ENCODE peak calls at places on chromosomes 6 and 20, in five cellular contexts. One of them, this sample, is unnamed.

GRCh38 chr6:32637883-32638282 is 677 bp downstream of the HLA-DQA1 start:
- DNase-seq in OCI-LY7: no peak
- DNase-seq in heart right ventricle: no peak
- DNase-seq in hepatocyte: no peak
- DNase-seq in upper lobe of right lung: no peak
- DNase-seq in this sample: no peak

GRCh38 chr20:3755814-3756480 is 11.6 kb downstream of the ADISSP start:
- DNase-seq in OCI-LY7: no peak
- DNase-seq in heart right ventricle: no peak
- DNase-seq in hepatocyte: no peak
- DNase-seq in upper lobe of right lung: no peak
- DNase-seq in this sample: no peak

GRCh38 chr6:147170269-147170668 is 33.9 kb upstream of the STXBP5 start:
- DNase-seq in OCI-LY7: no peak
- DNase-seq in heart right ventricle: no peak
- DNase-seq in hepatocyte: no peak
- DNase-seq in upper lobe of right lung: no peak
- DNase-seq in this sample: no peak

GRCh38 chr20:46665602-46666001 is 14.3 kb upstream of the SLC13A3 start:
- DNase-seq in OCI-LY7: no peak
- DNase-seq in heart right ventricle: no peak
- DNase-seq in hepatocyte: no peak
- DNase-seq in upper lobe of right lung: no peak
- DNase-seq in this sample: no peak

GRCh38 chr6:148431413-148431812 is 88.8 kb downstream of the SASH1 start:
- DNase-seq in OCI-LY7: no peak
- DNase-seq in heart right ventricle: no peak
- DNase-seq in hepatocyte: no peak
- DNase-seq in upper lobe of right lung: no peak
- DNase-seq in this sample: no peak

GRCh38 chr6:36597775-36598174 is 3.6 kb downstream of the SRSF3 start:
- DNase-seq in OCI-LY7: no peak
- DNase-seq in heart right ventricle: no peak
- DNase-seq in hepatocyte: no peak
- DNase-seq in upper lobe of right lung: peak; percentile 19
- DNase-seq in this sample: no peak

GRCh38 chr6:43013020-43013842 is 515 bp downstream of the MEA1 start:
- DNase-seq in OCI-LY7: peak; percentile 29
- DNase-seq in heart right ventricle: no peak
- DNase-seq in hepatocyte: no peak
- DNase-seq in upper lobe of right lung: no peak
- DNase-seq in this sample: no peak

GRCh38 chr20:9359561-9360308 is 154.7 kb upstream of the LAMP5 start:
- DNase-seq in OCI-LY7: peak; percentile 1
- DNase-seq in heart right ventricle: peak; percentile 62
- DNase-seq in hepatocyte: peak; percentile 71
- DNase-seq in upper lobe of right lung: no peak
- DNase-seq in this sample: no peak

GRCh38 chr20:63860325-63861051 is 810 bp upstream of the ABHD16B start:
- DNase-seq in OCI-LY7: no peak
- DNase-seq in heart right ventricle: no peak
- DNase-seq in hepatocyte: no peak
- DNase-seq in upper lobe of right lung: no peak
- DNase-seq in this sample: peak; percentile 71

GRCh38 chr6:36956111-36956820 is 1.7 kb downstream of the PI16 start:
- DNase-seq in OCI-LY7: no peak
- DNase-seq in heart right ventricle: no peak
- DNase-seq in hepatocyte: no peak
- DNase-seq in upper lobe of right lung: peak; percentile 40
- DNase-seq in this sample: no peak

GRCh38 chr6:87251725-87252124 is 70.7 kb upstream of the SMIM8 start:
- DNase-seq in OCI-LY7: no peak
- DNase-seq in heart right ventricle: no peak
- DNase-seq in hepatocyte: no peak
- DNase-seq in upper lobe of right lung: no peak
- DNase-seq in this sample: no peak

GRCh38 chr6:134739299-134740090 is 210.4 kb downstream of the ALDH8A1 start:
- DNase-seq in OCI-LY7: no peak
- DNase-seq in heart right ventricle: no peak
- DNase-seq in hepatocyte: no peak
- DNase-seq in upper lobe of right lung: no peak
- DNase-seq in this sample: no peak

GRCh38 chr6:40347571-40348011 is 239.6 kb downstream of the LRFN2 start:
- DNase-seq in OCI-LY7: no peak
- DNase-seq in heart right ventricle: no peak
- DNase-seq in hepatocyte: no peak
- DNase-seq in upper lobe of right lung: no peak
- DNase-seq in this sample: no peak

GRCh38 chr6:169852504-169853195 is 101.2 kb downstream of the ERMARD start:
- DNase-seq in OCI-LY7: no peak
- DNase-seq in heart right ventricle: no peak
- DNase-seq in hepatocyte: no peak
- DNase-seq in upper lobe of right lung: no peak
- DNase-seq in this sample: no peak

GRCh38 chr20:57260959-57261357 is 5.5 kb downstream of the BMP7 start:
- DNase-seq in OCI-LY7: no peak
- DNase-seq in heart right ventricle: no peak
- DNase-seq in hepatocyte: no peak
- DNase-seq in upper lobe of right lung: no peak
- DNase-seq in this sample: no peak

GRCh38 chr6:147279423-147279822 is 75.2 kb downstream of the STXBP5 start:
- DNase-seq in OCI-LY7: no peak
- DNase-seq in heart right ventricle: no peak
- DNase-seq in hepatocyte: no peak
- DNase-seq in upper lobe of right lung: no peak
- DNase-seq in this sample: no peak

GRCh38 chr20:3818155-3819151 is 1.9 kb upstream of the AP5S1 start:
- DNase-seq in OCI-LY7: peak; percentile 79
- DNase-seq in heart right ventricle: peak; percentile 78
- DNase-seq in hepatocyte: peak; percentile 87
- DNase-seq in upper lobe of right lung: no peak
- DNase-seq in this sample: peak; percentile 72

GRCh38 chr6:157314705-157315321 is 8.5 kb downstream of the TMEM242 start:
- DNase-seq in OCI-LY7: peak; percentile 81
- DNase-seq in heart right ventricle: no peak
- DNase-seq in hepatocyte: peak; percentile 73
- DNase-seq in upper lobe of right lung: no peak
- DNase-seq in this sample: no peak

GRCh38 chr6:85579581-85579980 is 14.1 kb downstream of the SNX14 start:
- DNase-seq in OCI-LY7: no peak
- DNase-seq in heart right ventricle: no peak
- DNase-seq in hepatocyte: peak; percentile 4
- DNase-seq in upper lobe of right lung: no peak
- DNase-seq in this sample: no peak

GRCh38 chr6:148700047-148700712 is 46.6 kb upstream of the UST start:
- DNase-seq in OCI-LY7: no peak
- DNase-seq in heart right ventricle: no peak
- DNase-seq in hepatocyte: no peak
- DNase-seq in upper lobe of right lung: no peak
- DNase-seq in this sample: no peak

GRCh38 chr20:46283426-46283825 is 24.9 kb downstream of the CDH22 start:
- DNase-seq in OCI-LY7: no peak
- DNase-seq in heart right ventricle: no peak
- DNase-seq in hepatocyte: no peak
- DNase-seq in upper lobe of right lung: no peak
- DNase-seq in this sample: no peak

GRCh38 chr20:46557231-46557956 is 6.9 kb upstream of the OCSTAMP start:
- DNase-seq in OCI-LY7: no peak
- DNase-seq in heart right ventricle: no peak
- DNase-seq in hepatocyte: no peak
- DNase-seq in upper lobe of right lung: no peak
- DNase-seq in this sample: no peak

GRCh38 chr6:20207096-20207454 is 5.2 kb downstream of the MBOAT1 start:
- DNase-seq in OCI-LY7: no peak
- DNase-seq in heart right ventricle: no peak
- DNase-seq in hepatocyte: no peak
- DNase-seq in upper lobe of right lung: no peak
- DNase-seq in this sample: no peak

GRCh38 chr6:31083742-31084354 is 28.5 kb downstream of the C6orf15 start:
- DNase-seq in OCI-LY7: peak; percentile 58
- DNase-seq in heart right ventricle: peak; percentile 53
- DNase-seq in hepatocyte: peak; percentile 62
- DNase-seq in upper lobe of right lung: no peak
- DNase-seq in this sample: no peak

GRCh38 chr6:3455121-3455489 is 1.7 kb downstream of the SLC22A23 start:
- DNase-seq in OCI-LY7: no peak
- DNase-seq in heart right ventricle: no peak
- DNase-seq in hepatocyte: peak; percentile 51
- DNase-seq in upper lobe of right lung: no peak
- DNase-seq in this sample: no peak
- H3K27ac ChIP-seq in OCI-LY7: no peak overlapping the region
- H3K27ac ChIP-seq in heart right ventricle: no peak overlapping the region
- H3K27ac ChIP-seq in hepatocyte: peak overlapping the region; percentile 31
- H3K27ac ChIP-seq in upper lobe of right lung: no peak overlapping the region
- H3K27ac ChIP-seq in this sample: peak overlapping the region; percentile 63

GRCh38 chr6:137495652-137496391 is 1.6 kb upstream of the OLIG3 start:
- DNase-seq in OCI-LY7: no peak
- DNase-seq in heart right ventricle: no peak
- DNase-seq in hepatocyte: no peak
- DNase-seq in upper lobe of right lung: no peak
- DNase-seq in this sample: no peak
- H3K4me3 ChIP-seq in OCI-LY7: no peak overlapping the region
- H3K4me3 ChIP-seq in heart right ventricle: no peak overlapping the region
- H3K4me3 ChIP-seq in hepatocyte: no peak overlapping the region
- H3K4me3 ChIP-seq in upper lobe of right lung: no peak overlapping the region
- H3K4me3 ChIP-seq in this sample: no peak overlapping the region

GRCh38 chr20:25669826-25670422 is 26.7 kb downstream of the ZNF337 start:
- DNase-seq in OCI-LY7: peak; percentile 6
- DNase-seq in heart right ventricle: no peak
- DNase-seq in hepatocyte: peak; percentile 16
- DNase-seq in upper lobe of right lung: no peak
- DNase-seq in this sample: no peak
- TF ChIP-seq CTCF in OCI-LY7: peak; percentile 20
- TF ChIP-seq CTCF in heart right ventricle: no peak
- TF ChIP-seq CTCF in hepatocyte: peak; percentile 5
- TF ChIP-seq CTCF in upper lobe of right lung: no peak
- TF ChIP-seq CTCF in this sample: no peak

GRCh38 chr6:108242721-108243120 is 18.1 kb downstream of the SNX3 start:
- DNase-seq in OCI-LY7: no peak
- DNase-seq in heart right ventricle: no peak
- DNase-seq in hepatocyte: no peak
- DNase-seq in upper lobe of right lung: no peak
- DNase-seq in this sample: no peak
- H3K27ac ChIP-seq in OCI-LY7: no peak overlapping the region
- H3K27ac ChIP-seq in heart right ventricle: no peak overlapping the region
- H3K27ac ChIP-seq in hepatocyte: no peak overlapping the region
- H3K27ac ChIP-seq in upper lobe of right lung: no peak overlapping the region
- H3K27ac ChIP-seq in this sample: no peak overlapping the region

GRCh38 chr6:15630202-15630601 is 32.6 kb downstream of the DTNBP1 start:
- DNase-seq in OCI-LY7: no peak
- DNase-seq in heart right ventricle: no peak
- DNase-seq in hepatocyte: no peak
- DNase-seq in upper lobe of right lung: no peak
- DNase-seq in this sample: no peak
- H3K4me3 ChIP-seq in OCI-LY7: no peak overlapping the region
- H3K4me3 ChIP-seq in heart right ventricle: no peak overlapping the region
- H3K4me3 ChIP-seq in hepatocyte: no peak overlapping the region
- H3K4me3 ChIP-seq in upper lobe of right lung: no peak overlapping the region
- H3K4me3 ChIP-seq in this sample: no peak overlapping the region